ENCODE peak calls at places on chromosomes 3 and 15, in five cellular contexts. E is lung, K is IMR-90, M is colonic mucosa, I is SK-N-SH. U is an unnamed sample.

GRCh38 chr3:173465112-173465511 is 67.6 kb downstream of the NLGN1 start:
- DNase-seq in I (no peak), E (no peak), K (peak; percentile 51), M (no peak), U (no peak)

GRCh38 chr3:196947136-196947859 is 5.0 kb upstream of the NCBP2 start:
- DNase-seq in E (no peak), K (no peak), I (no peak), M (no peak), U (no peak)

GRCh38 chr3:108127301-108127988 is 36.6 kb upstream of the CD47 start:
- DNase-seq in I (no peak), K (no peak), M (no peak), E (no peak), U (no peak)

GRCh38 chr3:127820871-127821853 is 1.2 kb downstream of the MGLL start:
- DNase-seq in M (peak; percentile 83), K (peak; percentile 56), I (no peak), E (no peak), U (no peak)

GRCh38 chr15:52261498-52262242 is 33.9 kb downstream of the MYO5C start:
- DNase-seq in E (peak; percentile 73), K (peak; percentile 77), I (peak; percentile 81), M (peak; percentile 33), U (peak; percentile 86)

GRCh38 chr3:63863150-63864007 is at the start of the genes ATXN7 and THOC7:
- DNase-seq in K (peak; percentile 38), M (peak; percentile 73), E (peak; percentile 74), I (peak; percentile 90), U (peak; percentile 87)

GRCh38 chr3:183038221-183038620 is 57.9 kb upstream of the DCUN1D1 start:
- DNase-seq in M (no peak), I (no peak), E (no peak), K (no peak), U (no peak)

GRCh38 chr3:157231071-157231470 is 71.1 kb upstream of the CCNL1 start:
- DNase-seq in M (no peak), E (no peak), K (peak; percentile 75), I (no peak), U (no peak)

GRCh38 chr3:100045696-100046095 is 68.6 kb downstream of the FILIP1L start:
- DNase-seq in M (peak; percentile 44), E (no peak), K (peak; percentile 99), I (no peak), U (peak; percentile 90)

GRCh38 chr3:197847866-197848401 is 56.9 kb downstream of the LRCH3 start:
- DNase-seq in I (no peak), M (peak; percentile 22), K (peak; percentile 42), E (no peak), U (no peak)

GRCh38 chr15:74613953-74614743 is 1.5 kb upstream of the CLK3 start:
- DNase-seq in I (peak; percentile 97), K (no peak), E (no peak), M (no peak), U (no peak)

GRCh38 chr3:192005989-192006388 is 545.0 kb downstream of the PYDC2 start:
- DNase-seq in K (no peak), I (no peak), E (no peak), M (no peak), U (no peak)

GRCh38 chr3:120181632-120182031 is 87.4 kb upstream of the GSK3B start:
- DNase-seq in E (peak; percentile 9), I (no peak), M (no peak), K (no peak), U (peak; percentile 68)

GRCh38 chr3:57692404-57693191 is at the start of gene DENND6A:
- DNase-seq in M (peak; percentile 96), K (peak; percentile 86), I (peak; percentile 98), E (peak; percentile 97), U (peak; percentile 98)

GRCh38 chr15:99925661-99926461 is 192.6 kb upstream of the LYSMD4 start:
- DNase-seq in K (no peak), E (peak; percentile 75), I (peak; percentile 58), M (peak; percentile 80), U (peak; percentile 62)

GRCh38 chr3:114649331-114649730 is 355.5 kb downstream of the TIGIT start:
- DNase-seq in I (no peak), M (no peak), K (peak; percentile 54), E (no peak), U (no peak)

GRCh38 chr3:104206925-104207324 is 1159.8 kb upstream of the ALCAM start:
- DNase-seq in M (no peak), I (no peak), K (no peak), E (no peak), U (no peak)

GRCh38 chr15:88657326-88658069 is 18.7 kb downstream of the ISG20 start:
- DNase-seq in E (peak; percentile 29), I (peak; percentile 78), M (no peak), K (peak; percentile 61), U (peak; percentile 84)

GRCh38 chr3:97121386-97121785 is 307.0 kb downstream of the EPHA6 start:
- DNase-seq in M (no peak), I (no peak), E (no peak), K (no peak), U (no peak)

GRCh38 chr3:16257304-16257703 is 7.4 kb downstream of the DPH3 start:
- DNase-seq in E (no peak), I (no peak), M (no peak), K (no peak), U (no peak)

DNA sequence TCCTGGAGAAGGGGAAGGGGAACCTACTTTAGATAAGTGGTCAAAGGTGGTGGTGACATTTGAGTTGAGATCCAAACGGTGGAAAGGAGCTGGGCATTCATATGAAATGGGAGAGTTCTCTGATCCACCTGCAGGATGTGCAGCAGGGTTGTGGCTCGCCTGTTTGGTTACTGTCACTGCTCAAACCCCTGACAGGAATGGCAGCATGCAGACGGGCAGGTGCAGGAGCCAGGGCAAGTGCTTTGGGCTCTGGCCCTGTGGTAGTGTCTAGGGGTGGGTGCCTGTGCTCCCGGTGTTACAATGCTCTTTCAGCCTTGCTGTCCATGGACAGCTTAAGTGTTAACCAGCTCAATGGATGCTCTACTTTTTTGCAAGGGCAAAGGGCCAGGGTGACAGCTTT is 18.5 kb downstream of the PAQR9 start:
- DNase-seq in K (no peak), I (no peak), E (no peak), M (no peak), U (no peak)
- TF ChIP-seq CTCF in K (no peak), I (no peak), E (no peak), M (no peak), U (no peak)

GRCh38 chr3:15205934-15206661 is at the start of gene CAPN7:
- DNase-seq in E (peak; percentile 93), I (peak; percentile 98), M (peak; percentile 94), K (peak; percentile 91), U (peak; percentile 99)

GRCh38 chr3:15207836-15208504 is 1.9 kb downstream of the CAPN7 start:
- DNase-seq in K (peak; percentile 17), M (no peak), E (no peak), I (no peak), U (no peak)

GRCh38 chr3:15206662-15207576 is 873 bp downstream of the CAPN7 start:
- DNase-seq in I (peak; percentile 30), E (peak; percentile 40), M (peak; percentile 47), K (peak; percentile 43), U (no peak)

GRCh38 chr3:15204005-15204404 is 2.0 kb upstream of the CAPN7 start:
- DNase-seq in I (no peak), M (no peak), E (no peak), K (peak; percentile 43), U (no peak)

GRCh38 chr3:15205482-15205933 is 538 bp upstream of the CAPN7 start:
- DNase-seq in M (no peak), K (no peak), I (no peak), E (no peak), U (no peak)
- TF ChIP-seq CTCF in M (no peak), K (no peak), I (no peak), E (no peak), U (no peak)

DNA sequence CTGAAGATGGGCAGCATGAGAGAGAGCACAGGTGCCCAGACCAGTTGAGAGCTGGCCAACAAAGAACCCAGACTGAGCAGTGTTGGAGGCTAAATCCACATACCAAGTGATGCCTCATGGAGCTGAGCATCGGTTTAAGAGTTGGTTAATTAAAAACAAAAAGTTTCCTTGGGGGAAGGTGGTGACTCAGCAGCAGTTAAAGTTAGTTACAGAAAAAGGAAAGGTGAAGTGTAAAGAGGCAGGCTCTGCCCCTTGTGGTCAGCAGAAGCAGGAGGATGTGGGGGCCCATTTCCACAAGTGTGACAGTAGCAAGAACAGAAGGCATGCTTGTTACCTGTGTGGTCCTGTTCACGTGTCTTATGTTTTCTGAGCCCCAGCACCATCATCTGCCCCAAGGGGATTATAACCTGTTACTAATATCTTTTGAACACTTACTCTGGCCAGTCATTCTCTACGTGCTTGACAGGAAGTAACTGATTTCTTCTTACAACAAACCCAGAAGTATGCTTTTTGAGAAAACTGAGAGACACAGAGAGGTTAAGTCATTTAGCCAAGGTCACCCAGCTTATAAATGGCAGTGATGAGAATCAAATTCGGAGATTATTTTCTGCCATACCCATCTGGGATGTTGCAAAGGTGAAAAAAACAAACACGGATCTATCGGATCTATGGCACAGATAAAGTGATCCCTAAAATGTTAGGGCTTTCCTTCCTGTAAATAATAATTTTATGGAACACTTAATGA is 91.0 kb downstream of the EPHB1 start:
- DNase-seq in M (no peak), I (no peak), K (no peak), E (no peak), U (no peak)
- TF ChIP-seq CTCF in M (no peak), I (peak; percentile 27), K (no peak), E (no peak), U (no peak)

GRCh38 chr3:148955544-148956346 is 35.6 kb upstream of the GYG1 start:
- DNase-seq in I (peak; percentile 50), M (peak; percentile 50), E (peak; percentile 35), K (peak; percentile 95), U (no peak)

GRCh38 chr3:148953094-148953493 is 38.2 kb upstream of the GYG1 start:
- DNase-seq in K (no peak), E (no peak), M (no peak), I (no peak), U (no peak)

GRCh38 chr3:148954981-148955380 is 36.4 kb upstream of the GYG1 start:
- DNase-seq in E (no peak), I (no peak), M (no peak), K (no peak), U (no peak)

GRCh38 chr3:148958681-148959080 is 32.7 kb upstream of the GYG1 start:
- DNase-seq in I (no peak), M (no peak), K (no peak), E (no peak), U (no peak)

DNA sequence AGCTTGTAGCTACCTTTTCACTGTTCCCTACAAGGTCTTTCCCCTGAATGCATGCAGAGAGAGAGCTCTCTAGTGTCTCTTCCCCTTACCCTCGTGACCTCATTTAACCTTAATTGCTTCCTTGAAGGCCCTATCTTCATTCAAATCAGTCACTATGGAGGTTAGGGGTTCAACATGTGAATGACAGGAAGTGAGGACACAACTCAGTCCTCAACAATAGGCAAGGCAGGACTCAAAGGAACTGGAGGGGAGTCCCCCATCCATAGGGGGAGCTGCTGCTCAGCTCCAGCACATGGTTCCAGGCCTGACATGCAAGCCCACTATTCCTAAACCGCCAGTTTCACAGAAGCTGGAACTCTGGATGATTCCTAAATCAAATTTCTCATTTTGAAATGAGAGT is 33.8 kb upstream of the GYG1 start:
- DNase-seq in I (no peak), K (no peak), M (no peak), E (no peak), U (no peak)
- TF ChIP-seq CTCF in I (peak; percentile 34), K (peak; percentile 28), M (no peak), E (no peak), U (peak; percentile 25)

GRCh38 chr15:63983071-63983711 is 63.1 kb downstream of the DAPK2 start:
- DNase-seq in E (no peak), K (no peak), M (peak; percentile 7), I (no peak), U (no peak)
- TF ChIP-seq CTCF in E (no peak), K (peak; percentile 26), M (no peak), I (no peak), U (peak; percentile 27)

GRCh38 chr3:98705694-98706093 is 57.4 kb upstream of the ST3GAL6 start:
- DNase-seq in M (no peak), K (no peak), E (no peak), I (no peak), U (no peak)
- TF ChIP-seq CTCF in M (no peak), K (peak; percentile 28), E (no peak), I (peak; percentile 38), U (peak; percentile 64)